ENCODE peak calls at places on chromosome 4, in nine cellular contexts. D, M, F, L, X, Q, T, S and B are unnamed samples.

GRCh38 chr4:109548655-109549054 is 11.4 kb upstream of the MCUB start:
- DNase-seq in D (no peak), M (peak), F (no peak), L (no peak), X (no peak), Q (peak), T (no peak), S (no peak), B (peak)

GRCh38 chr4:94689155-94689554 is 68.6 kb upstream of the BMPR1B start:
- DNase-seq in D (no peak), M (no peak), F (no peak), L (no peak), X (no peak), Q (no peak), T (no peak), S (no peak), B (no peak)

GRCh38 chr4:176778491-176778890 is 14.2 kb downstream of the VEGFC start:
- DNase-seq in D (no peak), M (peak), F (no peak), L (no peak), X (no peak), Q (peak), T (no peak), S (no peak), B (peak)

GRCh38 chr4:93030670-93031069 is 726.9 kb downstream of the GRID2 start:
- DNase-seq in D (no peak), M (no peak), F (no peak), L (no peak), X (no peak), Q (no peak), T (no peak), S (no peak), B (no peak)

GRCh38 chr4:125322363-125322730 is 7.6 kb downstream of the FAT4 start:
- DNase-seq in D (no peak), M (peak), F (no peak), L (no peak), X (no peak), Q (peak), T (no peak), S (no peak), B (no peak)

GRCh38 chr4:84151574-84151973 is 347.5 kb downstream of the NKX6-1 start:
- DNase-seq in D (no peak), M (no peak), F (no peak), L (no peak), X (no peak), Q (peak), T (no peak), S (no peak), B (no peak)

GRCh38 chr4:184473515-184474260 is 662 bp downstream of the IRF2 start:
- DNase-seq in D (peak), M (peak), F (peak), L (no peak), X (peak), Q (peak), T (peak), S (peak), B (no peak)

GRCh38 chr4:76589872-76590846 is 155.1 kb downstream of the SHROOM3 start:
- DNase-seq in D (peak), M (peak), F (peak), L (no peak), X (peak), Q (peak), T (peak), S (no peak), B (no peak)

GRCh38 chr4:135274461-135274860 is 1072.9 kb upstream of the PABPC4L start:
- DNase-seq in D (no peak), M (peak), F (no peak), L (no peak), X (no peak), Q (no peak), T (no peak), S (no peak), B (no peak)

GRCh38 chr4:163271555-163272127 is 60.8 kb downstream of the NPY1R start:
- DNase-seq in D (no peak), M (no peak), F (no peak), L (no peak), X (no peak), Q (peak), T (no peak), S (no peak), B (no peak)
- TF ChIP-seq CTCF in D (no peak), M (no peak), F (no peak), L (no peak), X (no peak), Q (no peak), T (no peak), S (no peak), B (no peak)

DNA sequence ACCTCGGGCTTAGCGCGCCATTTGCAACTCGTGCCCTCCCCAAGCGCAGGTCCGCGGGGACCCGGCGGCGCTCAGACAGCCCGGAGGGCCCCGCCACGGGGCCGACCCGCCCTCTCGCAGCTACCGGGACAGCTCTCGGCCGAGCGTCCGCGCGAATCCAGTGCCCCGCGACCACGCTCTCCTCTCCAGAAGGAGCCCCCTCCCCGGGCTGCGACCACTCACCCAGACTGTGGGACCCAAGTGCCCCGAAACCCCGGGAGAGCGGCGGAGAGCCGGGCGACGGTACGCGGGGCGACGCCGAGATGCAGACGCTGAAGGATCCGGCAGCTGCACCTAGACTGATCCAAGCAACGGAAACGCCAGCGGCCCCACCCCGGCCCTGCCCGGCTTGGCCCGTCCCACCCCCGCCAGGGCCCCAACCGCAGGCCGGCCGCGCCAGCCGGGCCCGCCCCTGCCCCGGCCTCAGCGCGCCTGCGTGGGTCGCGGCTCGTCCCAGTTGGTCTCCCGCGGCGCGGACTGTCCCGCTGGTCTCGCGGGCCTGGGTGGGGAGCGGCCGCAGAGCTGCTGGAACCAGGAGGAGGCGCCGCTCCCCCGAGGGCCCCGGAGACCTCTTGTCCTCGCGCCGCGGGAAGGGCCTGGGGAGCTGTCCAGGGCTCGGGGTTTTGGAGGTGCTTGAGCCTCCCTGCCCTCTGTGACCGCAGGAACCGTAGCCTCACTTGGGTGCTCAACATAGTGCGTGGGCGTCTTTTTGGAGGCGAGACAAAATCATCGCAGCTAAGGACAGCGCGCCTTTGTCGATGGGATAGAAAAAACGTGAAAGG is at the start of gene ANXA5:
- DNase-seq in D (peak), M (peak), F (peak), L (peak), X (peak), Q (peak), T (peak), S (peak), B (peak)
- TF ChIP-seq CTCF in D (no peak), M (no peak), F (peak), L (no peak), X (no peak), Q (peak), T (peak), S (peak), B (peak)

GRCh38 chr4:1851160-1851559 is 4.8 kb downstream of the LETM1 start:
- DNase-seq in D (peak), M (no peak), F (no peak), L (no peak), X (no peak), Q (no peak), T (no peak), S (no peak), B (no peak)
- TF ChIP-seq CTCF in D (no peak), M (no peak), F (peak), L (no peak), X (no peak), Q (no peak), T (no peak), S (no peak), B (no peak)

GRCh38 chr4:123244233-123244632 is 152.4 kb upstream of the SPRY1 start:
- DNase-seq in D (no peak), M (no peak), F (peak), L (no peak), X (no peak), Q (peak), T (peak), S (no peak), B (peak)
- TF ChIP-seq CTCF in D (no peak), M (peak), F (peak), L (no peak), X (no peak), Q (no peak), T (no peak), S (no peak), B (no peak)